ENCODE peak calls at places on chromosomes 16 and 17, in four cellular contexts. E, I, M and B are unnamed samples.

GRCh38 chr16:35730251-35730650 is 2270.8 kb downstream of the TP53TG3F start:
- DNase-seq in I (no peak), M (no peak), E (no peak), B (no peak)

GRCh38 chr17:71440513-71440912 is 680.3 kb upstream of the SOX9 start:
- DNase-seq in E (no peak), M (no peak), I (no peak), B (no peak)

GRCh38 chr17:41751288-41751687 is 16.8 kb upstream of the HAP1 start:
- DNase-seq in E (no peak), I (no peak), M (no peak), B (no peak)

GRCh38 chr17:47278561-47278960 is 24.9 kb downstream of the ITGB3 start:
- DNase-seq in M (no peak), I (no peak), E (no peak), B (no peak)

GRCh38 chr16:19926449-19927390 is 42.1 kb upstream of the GPRC5B start:
- DNase-seq in I (no peak), M (peak; percentile 96), E (peak; percentile 50), B (no peak)

GRCh38 chr16:47774661-47775060 is 313.5 kb downstream of the PHKB start:
- DNase-seq in E (no peak), M (peak; percentile 67), I (no peak), B (no peak)

GRCh38 chr16:56589141-56590039 is at the start of gene MT3:
- DNase-seq in E (no peak), M (no peak), I (no peak), B (no peak)

GRCh38 chr16:80123189-80123588 is 417.6 kb upstream of the DYNLRB2 start:
- DNase-seq in E (no peak), M (no peak), I (no peak), B (no peak)

GRCh38 chr16:19524866-19525723 is 1.4 kb downstream of the CCP110 start:
- DNase-seq in M (no peak), E (no peak), I (no peak), B (no peak)

GRCh38 chr17:40014375-40014980 is 762 bp upstream of the CSF3 start:
- DNase-seq in I (no peak), M (peak; percentile 40), E (no peak), B (no peak)

GRCh38 chr17:67491009-67491677 is 114.1 kb downstream of the PITPNC1 start:
- DNase-seq in I (no peak), E (peak; percentile 87), M (peak; percentile 19), B (no peak)

GRCh38 chr17:62626719-62627218 is 701 bp upstream of the MRC2 start:
- DNase-seq in I (no peak), E (no peak), M (peak; percentile 31), B (no peak)

GRCh38 chr17:42853004-42853403 is 2.0 kb downstream of the AOC3 start:
- DNase-seq in I (no peak), E (no peak), M (no peak), B (no peak)

GRCh38 chr17:4327638-4328037 is 38.8 kb downstream of the UBE2G1 start:
- DNase-seq in E (peak; percentile 82), M (no peak), I (peak; percentile 11), B (peak; percentile 88)

GRCh38 chr16:46687486-46687885 is 1.5 kb downstream of the VPS35 start:
- DNase-seq in E (no peak), I (no peak), M (no peak), B (no peak)

DNA sequence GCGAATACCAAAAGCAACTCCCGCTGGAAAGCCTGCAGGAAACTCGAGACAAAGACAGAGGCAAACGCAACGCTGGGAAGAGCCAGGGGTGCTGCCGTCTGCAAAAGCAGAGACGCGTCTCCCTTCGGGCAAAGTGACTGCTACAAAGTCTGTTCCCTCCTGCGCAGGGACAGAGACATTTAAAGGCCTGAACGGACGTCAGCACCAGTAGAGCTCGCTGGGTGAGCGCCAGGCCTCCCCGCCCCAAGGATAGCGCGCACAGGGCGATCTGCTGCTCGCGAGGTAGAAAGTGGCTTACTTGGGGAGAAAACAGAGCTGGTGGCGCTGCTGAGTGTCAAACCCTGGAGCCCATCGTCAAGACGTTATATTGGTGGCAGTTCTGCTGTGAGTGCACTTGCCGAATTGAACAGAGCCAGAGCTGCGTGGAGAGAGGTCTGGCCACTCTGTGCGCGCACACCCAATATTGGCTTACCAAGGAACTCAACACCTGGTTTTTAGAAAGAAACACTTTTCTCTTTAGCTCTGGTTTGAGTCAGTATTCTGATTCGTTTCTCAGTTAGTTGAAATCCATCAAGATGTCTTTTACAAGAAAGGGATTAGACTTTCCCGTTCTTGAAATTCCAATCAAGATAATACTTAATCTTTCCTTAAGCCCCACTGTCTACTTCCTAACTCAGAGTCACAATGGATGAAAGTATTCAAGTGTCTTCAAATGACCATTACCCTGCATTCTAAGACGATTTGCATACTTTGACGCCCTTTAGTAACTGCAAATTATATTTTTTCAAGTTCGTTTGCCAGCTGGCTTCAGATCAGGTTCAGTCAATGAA is 190.1 kb downstream of the USP22 start:
- DNase-seq in M (no peak), E (no peak), I (no peak), B (no peak)
- TF ChIP-seq REST in M (no peak), E (no peak), I (no peak), B (no peak)

GRCh38 chr17:8622191-8622590 is 8.3 kb downstream of the MYH10 start:
- DNase-seq in I (no peak), E (no peak), M (no peak), B (no peak)
- H3K4me3 ChIP-seq in I (no peak overlapping the region), E (no peak overlapping the region), M (no peak overlapping the region), B (no peak overlapping the region)

DNA sequence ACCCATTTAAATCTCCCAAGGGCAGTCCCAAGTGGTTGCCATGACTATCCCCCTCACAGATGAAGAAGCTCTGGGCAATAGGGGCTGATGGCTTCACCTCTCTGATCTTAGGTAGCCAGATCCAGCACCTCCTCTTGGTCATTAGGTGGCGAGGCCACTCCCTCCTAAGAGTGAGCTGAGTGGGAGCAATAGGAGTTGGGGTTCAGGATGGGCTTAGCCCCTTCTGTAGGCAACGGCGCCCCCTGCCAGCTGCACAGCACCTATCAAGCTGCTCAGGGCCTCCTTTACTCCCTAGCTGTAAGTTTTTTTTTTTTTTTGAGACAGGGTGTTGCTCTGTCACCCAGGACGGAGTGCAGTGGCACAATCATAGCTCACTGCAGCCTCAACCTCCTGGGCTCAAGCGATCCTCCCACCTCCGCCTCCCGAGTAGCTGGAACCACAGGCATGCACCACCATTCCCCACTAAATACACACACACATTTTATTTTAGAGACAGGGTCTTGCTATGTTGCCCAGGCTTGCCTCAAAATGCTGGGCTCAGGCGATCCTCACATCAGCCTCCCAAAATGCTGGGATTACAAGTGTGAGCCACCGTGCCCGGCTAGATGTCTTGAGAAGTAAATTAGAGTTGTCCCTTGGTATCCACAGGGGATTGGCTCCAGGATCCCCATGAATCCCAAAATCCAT is 3.5 kb upstream of the RRAD start:
- DNase-seq in I (peak; percentile 65), E (no peak), M (peak; percentile 39), B (no peak)
- TF ChIP-seq TCF7L2 in I (no peak), E (no peak), M (no peak), B (no peak)

GRCh38 chr17:29825604-29826003 is 104.4 kb downstream of the SSH2 start:
- DNase-seq in M (peak; percentile 31), E (no peak), I (no peak), B (no peak)
- TF ChIP-seq REST in M (no peak), E (no peak), I (no peak), B (no peak)

GRCh38 chr17:77793888-77794235 is 164.6 kb upstream of the TNRC6C start:
- DNase-seq in M (no peak), E (no peak), I (no peak), B (no peak)
- H3K4me3 ChIP-seq in M (no peak overlapping the region), E (no peak overlapping the region), I (no peak overlapping the region), B (no peak overlapping the region)

DNA sequence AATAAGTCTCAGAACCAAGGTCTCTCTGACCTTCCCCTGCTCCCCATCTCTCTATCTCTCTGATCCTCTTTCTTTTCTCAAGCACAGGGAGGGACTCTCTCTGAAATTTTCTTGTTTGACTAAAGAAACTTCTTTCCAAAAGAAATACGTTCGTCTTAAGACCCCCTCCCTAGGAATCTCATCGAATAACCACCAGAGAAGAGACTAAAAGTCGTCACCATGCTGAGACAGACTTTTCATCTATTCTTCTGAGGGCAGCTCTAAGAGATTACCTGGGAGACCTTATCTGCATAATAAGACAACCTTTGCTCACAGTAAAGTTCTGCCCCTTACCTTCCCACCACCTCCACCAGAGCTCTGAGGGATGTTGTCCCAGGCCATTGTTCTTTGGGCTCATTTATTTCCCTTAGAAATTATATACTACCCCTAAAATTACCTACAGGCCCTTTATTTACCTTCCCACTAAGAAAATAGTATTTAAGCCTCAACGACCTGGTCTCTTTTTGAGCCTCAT is 133.7 kb upstream of the EEF2KMT start:
- DNase-seq in I (no peak), M (no peak), E (no peak), B (no peak)
- TF ChIP-seq TCF7L2 in I (no peak), M (no peak), E (no peak), B (no peak)

GRCh38 chr17:63963123-63963522 is 9.6 kb downstream of the SCN4A start:
- DNase-seq in M (no peak), E (no peak), I (no peak), B (no peak)

GRCh38 chr17:63972796-63973195 is at the start of gene SCN4A:
- DNase-seq in E (no peak), I (no peak), M (no peak), B (no peak)

GRCh38 chr17:63969278-63969677 is 3.4 kb downstream of the SCN4A start:
- DNase-seq in I (no peak), E (no peak), M (no peak), B (no peak)

GRCh38 chr17:63966646-63967265 is 6.0 kb downstream of the SCN4A start:
- DNase-seq in I (no peak), M (no peak), E (no peak), B (no peak)

GRCh38 chr17:63967953-63968352 is 4.8 kb downstream of the SCN4A start:
- DNase-seq in M (no peak), E (no peak), I (peak; percentile 32), B (no peak)
- TF ChIP-seq REST in M (no peak), E (no peak), I (no peak), B (no peak)